ENCODE peak calls at places on chromosomes 12 and 14, in seven cellular contexts. C is GDM1, V is PC-3, X is AG04449, U is HCEC 1CT, W is HEK293T, J is spleen. A is an unnamed sample.
A peak's percentile ranks its signal among the peaks of the same experiment; 100 is the strongest.

GRCh38 chr14:24269910-24270536 is 1.4 kb downstream of the RABGGTA start:
- DNase-seq in X (no peak), C (no peak), V (no peak), W (no peak), U (no peak), J (peak; percentile 75), A (no peak)

GRCh38 chr14:55579724-55580400 is at the start of gene KTN1:
- DNase-seq in X (no peak), W (peak; percentile 81), V (peak; percentile 97), J (peak; percentile 97), C (peak; percentile 81), U (peak; percentile 88), A (peak; percentile 84)

GRCh38 chr12:54689034-54689372 is 40.8 kb upstream of the DCD start:
- DNase-seq in C (no peak), X (no peak), U (no peak), J (no peak), V (no peak), W (no peak), A (no peak)

GRCh38 chr12:84912191-84913142 is at the start of gene SLC6A15:
- DNase-seq in X (no peak), J (no peak), U (peak; percentile 92), C (no peak), V (no peak), W (peak; percentile 82), A (peak; percentile 94)

GRCh38 chr12:20264608-20265114 is 103.7 kb upstream of the PDE3A start:
- DNase-seq in X (peak; percentile 53), J (no peak), C (no peak), V (no peak), U (peak; percentile 26), W (no peak), A (no peak)

GRCh38 chr12:71594214-71594948 is 69.3 kb downstream of the ZFC3H1 start:
- DNase-seq in C (no peak), U (no peak), X (no peak), V (peak; percentile 72), J (no peak), W (peak; percentile 18), A (no peak)

GRCh38 chr12:90978117-90978770 is 23.3 kb upstream of the CCER1 start:
- DNase-seq in J (no peak), W (peak; percentile 51), C (no peak), V (peak; percentile 81), X (no peak), U (peak; percentile 71), A (no peak)

GRCh38 chr14:91292476-91292875 is 48.0 kb upstream of the GPR68 start:
- DNase-seq in V (no peak), X (no peak), W (no peak), U (no peak), C (no peak), J (no peak), A (no peak)

GRCh38 chr14:54881235-54881760 is 21.3 kb downstream of the GCH1 start:
- DNase-seq in C (no peak), U (peak; percentile 18), V (no peak), W (no peak), J (no peak), X (no peak), A (no peak)

GRCh38 chr14:69344171-69344570 is 53.9 kb downstream of the ERH start:
- DNase-seq in X (no peak), J (no peak), U (no peak), V (no peak), C (no peak), W (no peak), A (no peak)

GRCh38 chr14:26765768-26766550 is 168.1 kb upstream of the NOVA1 start:
- DNase-seq in C (no peak), J (no peak), U (peak; percentile 94), V (peak; percentile 74), X (no peak), W (no peak), A (no peak)

GRCh38 chr14:22200977-22201605 is 387.9 kb downstream of the DAD1 start:
- DNase-seq in X (no peak), J (no peak), V (peak; percentile 81), U (peak; percentile 51), W (peak; percentile 45), C (peak; percentile 33), A (no peak)

GRCh38 chr12:121264135-121264534 is 32.4 kb downstream of the CAMKK2 start:
- DNase-seq in W (no peak), J (no peak), U (no peak), X (no peak), C (no peak), V (no peak), A (no peak)

GRCh38 chr14:24381363-24382102 is 13.5 kb downstream of the NFATC4 start:
- DNase-seq in V (no peak), C (no peak), U (no peak), W (no peak), J (no peak), X (no peak), A (peak; percentile 16)

GRCh38 chr14:104048758-104049496 is 36.6 kb upstream of the ASPG start:
- DNase-seq in V (peak; percentile 11), W (no peak), U (peak; percentile 66), C (peak; percentile 3), J (no peak), X (no peak), A (no peak)

GRCh38 chr14:76962303-76962660 is 66.2 kb downstream of the IRF2BPL start:
- DNase-seq in W (no peak), V (no peak), U (no peak), X (no peak), J (peak; percentile 81), C (no peak), A (no peak)

A was measured in WERI-Rb-1.